ENCODE peak calls at places on chromosome 21, in ten cellular contexts. One of them, this sample, is unnamed.

GRCh38 chr21:39033878-39034589 is 149.2 kb downstream of the PSMG1 start:
- DNase-seq in GM20000: no peak
- DNase-seq in foreskin keratinocyte: no peak
- DNase-seq in GM12865: no peak
- DNase-seq in stomach: peak
- DNase-seq in astrocyte of the cerebellum: no peak
- DNase-seq in astrocyte: no peak
- DNase-seq in uterus: no peak
- DNase-seq in mucosa of descending colon: peak
- DNase-seq in prostate gland: peak
- DNase-seq in this sample: peak

GRCh38 chr21:14236180-14236579 is 20.2 kb downstream of the RBM11 start:
- DNase-seq in prostate gland: no peak
- DNase-seq in GM20000: no peak
- DNase-seq in foreskin keratinocyte: no peak
- DNase-seq in astrocyte of the cerebellum: no peak
- DNase-seq in uterus: no peak
- DNase-seq in GM12865: no peak
- DNase-seq in astrocyte: no peak
- DNase-seq in mucosa of descending colon: no peak
- DNase-seq in stomach: no peak
- DNase-seq in this sample: no peak

GRCh38 chr21:32256226-32256625 is 22.6 kb downstream of the MIS18A start:
- DNase-seq in foreskin keratinocyte: no peak
- DNase-seq in mucosa of descending colon: no peak
- DNase-seq in stomach: no peak
- DNase-seq in GM20000: no peak
- DNase-seq in prostate gland: no peak
- DNase-seq in uterus: no peak
- DNase-seq in astrocyte: no peak
- DNase-seq in GM12865: no peak
- DNase-seq in astrocyte of the cerebellum: no peak
- DNase-seq in this sample: no peak

GRCh38 chr21:39083377-39084008 is 99.8 kb downstream of the PSMG1 start:
- DNase-seq in uterus: peak
- DNase-seq in foreskin keratinocyte: peak
- DNase-seq in stomach: peak
- DNase-seq in GM12865: no peak
- DNase-seq in astrocyte of the cerebellum: no peak
- DNase-seq in mucosa of descending colon: peak
- DNase-seq in prostate gland: peak
- DNase-seq in astrocyte: no peak
- DNase-seq in GM20000: no peak
- DNase-seq in this sample: peak

GRCh38 chr21:23016617-23017016 is 2018.4 kb downstream of the NCAM2 start:
- DNase-seq in GM20000: no peak
- DNase-seq in astrocyte: no peak
- DNase-seq in mucosa of descending colon: no peak
- DNase-seq in GM12865: no peak
- DNase-seq in astrocyte of the cerebellum: no peak
- DNase-seq in prostate gland: no peak
- DNase-seq in stomach: no peak
- DNase-seq in uterus: no peak
- DNase-seq in foreskin keratinocyte: no peak
- DNase-seq in this sample: no peak

GRCh38 chr21:38669186-38669585 is 136.5 kb upstream of the ETS2 start:
- DNase-seq in GM12865: peak
- DNase-seq in astrocyte: peak
- DNase-seq in stomach: no peak
- DNase-seq in astrocyte of the cerebellum: peak
- DNase-seq in GM20000: peak
- DNase-seq in foreskin keratinocyte: no peak
- DNase-seq in uterus: no peak
- DNase-seq in prostate gland: no peak
- DNase-seq in mucosa of descending colon: no peak
- DNase-seq in this sample: peak

GRCh38 chr21:31425158-31425557 is 81.1 kb upstream of the TIAM1 start:
- DNase-seq in GM20000: no peak
- DNase-seq in stomach: no peak
- DNase-seq in uterus: no peak
- DNase-seq in prostate gland: no peak
- DNase-seq in mucosa of descending colon: no peak
- DNase-seq in GM12865: no peak
- DNase-seq in foreskin keratinocyte: no peak
- DNase-seq in astrocyte of the cerebellum: no peak
- DNase-seq in astrocyte: no peak
- DNase-seq in this sample: no peak

GRCh38 chr21:17527240-17527639 is 14.4 kb downstream of the CXADR start:
- DNase-seq in astrocyte: peak
- DNase-seq in stomach: no peak
- DNase-seq in uterus: no peak
- DNase-seq in astrocyte of the cerebellum: no peak
- DNase-seq in mucosa of descending colon: no peak
- DNase-seq in foreskin keratinocyte: no peak
- DNase-seq in GM12865: no peak
- DNase-seq in prostate gland: peak
- DNase-seq in GM20000: no peak
- DNase-seq in this sample: peak

DNA sequence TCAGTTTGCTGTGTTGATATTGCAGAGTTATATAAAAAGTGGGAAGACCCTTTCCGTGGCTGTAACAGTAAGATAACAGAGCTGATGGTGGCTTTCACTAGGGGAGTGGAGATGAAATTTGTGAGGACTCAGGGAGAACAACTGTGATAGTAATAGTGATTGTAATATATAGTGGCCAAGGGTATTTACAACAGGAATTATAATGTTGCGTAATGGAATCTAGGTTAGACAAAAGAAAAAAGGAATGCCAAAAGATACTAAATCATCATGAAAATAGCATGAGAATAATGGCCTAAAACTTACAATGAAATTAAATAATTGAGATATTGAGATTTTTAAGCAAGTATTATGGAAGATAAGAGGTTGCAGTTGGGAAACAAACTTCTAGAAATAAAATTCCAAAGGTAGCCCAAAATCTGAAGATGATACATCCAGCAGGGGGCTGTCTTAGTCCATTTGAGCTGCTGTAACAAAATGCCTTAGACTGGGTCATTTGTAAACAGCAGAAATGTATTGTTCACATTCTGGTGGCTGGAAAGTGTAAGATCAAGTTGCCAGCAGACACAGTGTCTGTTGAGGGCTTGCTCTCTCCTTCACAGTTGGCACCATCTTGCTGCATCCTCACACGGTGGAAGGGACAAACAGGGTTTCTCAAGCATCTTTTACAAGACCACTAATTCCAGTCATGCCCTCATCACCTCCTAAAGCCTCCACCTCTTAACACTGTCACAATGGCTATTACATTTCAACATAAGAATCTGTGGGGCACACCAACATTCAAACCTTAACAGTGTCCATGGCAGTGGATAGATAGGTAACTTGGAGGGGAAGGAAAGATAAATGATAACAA is 711.2 kb downstream of the MRPL39 start:
- DNase-seq in stomach: peak
- DNase-seq in mucosa of descending colon: no peak
- DNase-seq in astrocyte: peak
- DNase-seq in uterus: no peak
- DNase-seq in GM12865: peak
- DNase-seq in astrocyte of the cerebellum: peak
- DNase-seq in foreskin keratinocyte: no peak
- DNase-seq in prostate gland: peak
- DNase-seq in GM20000: no peak
- DNase-seq in this sample: no peak
- TF ChIP-seq CTCF in stomach: no peak
- TF ChIP-seq CTCF in mucosa of descending colon: no peak
- TF ChIP-seq CTCF in astrocyte: peak
- TF ChIP-seq CTCF in uterus: no peak
- TF ChIP-seq CTCF in GM12865: peak
- TF ChIP-seq CTCF in astrocyte of the cerebellum: peak
- TF ChIP-seq CTCF in foreskin keratinocyte: peak
- TF ChIP-seq CTCF in prostate gland: no peak
- TF ChIP-seq CTCF in GM20000: peak
- TF ChIP-seq CTCF in this sample: no peak

DNA sequence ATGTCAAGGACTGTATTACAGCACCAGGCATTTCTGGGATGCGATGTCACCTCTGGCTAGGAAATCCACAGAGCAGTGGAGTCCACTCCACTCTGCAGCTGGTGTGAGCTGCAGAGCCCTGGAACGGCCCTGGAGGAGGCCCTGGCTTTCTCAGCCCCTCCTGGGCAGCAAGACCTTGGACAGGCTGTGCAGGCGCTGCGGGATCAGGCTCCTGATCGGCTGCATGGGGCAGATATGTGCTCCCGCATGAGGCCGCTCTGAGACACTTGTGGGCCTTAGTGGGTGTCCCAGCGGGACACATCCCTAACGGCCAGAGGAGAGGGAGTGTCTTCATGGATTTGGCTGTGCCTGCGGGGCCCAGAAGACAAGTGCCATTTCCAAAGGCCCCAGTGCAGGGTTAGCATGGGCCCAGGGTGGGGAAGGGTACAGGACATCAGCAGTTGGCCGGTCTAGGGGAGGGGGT is 6.1 kb downstream of the DNMT3L start:
- DNase-seq in uterus: no peak
- DNase-seq in foreskin keratinocyte: no peak
- DNase-seq in mucosa of descending colon: no peak
- DNase-seq in astrocyte: peak
- DNase-seq in stomach: no peak
- DNase-seq in GM12865: no peak
- DNase-seq in prostate gland: no peak
- DNase-seq in astrocyte of the cerebellum: no peak
- DNase-seq in GM20000: no peak
- DNase-seq in this sample: no peak
- TF ChIP-seq CTCF in uterus: no peak
- TF ChIP-seq CTCF in foreskin keratinocyte: no peak
- TF ChIP-seq CTCF in mucosa of descending colon: no peak
- TF ChIP-seq CTCF in astrocyte: no peak
- TF ChIP-seq CTCF in stomach: no peak
- TF ChIP-seq CTCF in GM12865: no peak
- TF ChIP-seq CTCF in prostate gland: no peak
- TF ChIP-seq CTCF in astrocyte of the cerebellum: no peak
- TF ChIP-seq CTCF in GM20000: no peak
- TF ChIP-seq CTCF in this sample: no peak

GRCh38 chr21:44857127-44857892 is 16.2 kb downstream of the PTTG1IP start:
- DNase-seq in GM12865: no peak
- DNase-seq in stomach: no peak
- DNase-seq in prostate gland: no peak
- DNase-seq in astrocyte: no peak
- DNase-seq in uterus: no peak
- DNase-seq in foreskin keratinocyte: no peak
- DNase-seq in GM20000: no peak
- DNase-seq in astrocyte of the cerebellum: no peak
- DNase-seq in mucosa of descending colon: no peak
- DNase-seq in this sample: no peak
- TF ChIP-seq CTCF in GM12865: no peak
- TF ChIP-seq CTCF in stomach: no peak
- TF ChIP-seq CTCF in prostate gland: no peak
- TF ChIP-seq CTCF in astrocyte: no peak
- TF ChIP-seq CTCF in uterus: no peak
- TF ChIP-seq CTCF in foreskin keratinocyte: no peak
- TF ChIP-seq CTCF in GM20000: no peak
- TF ChIP-seq CTCF in astrocyte of the cerebellum: no peak
- TF ChIP-seq CTCF in mucosa of descending colon: no peak
- TF ChIP-seq CTCF in this sample: no peak

GRCh38 chr21:41752231-41752681 is 14.6 kb downstream of the RIPK4 start:
- DNase-seq in astrocyte of the cerebellum: no peak
- DNase-seq in prostate gland: no peak
- DNase-seq in mucosa of descending colon: no peak
- DNase-seq in astrocyte: peak
- DNase-seq in foreskin keratinocyte: peak
- DNase-seq in GM12865: no peak
- DNase-seq in GM20000: no peak
- DNase-seq in uterus: no peak
- DNase-seq in stomach: no peak
- DNase-seq in this sample: peak

GRCh38 chr21:41753001-41753725 is 13.7 kb downstream of the RIPK4 start:
- DNase-seq in astrocyte of the cerebellum: no peak
- DNase-seq in prostate gland: no peak
- DNase-seq in stomach: no peak
- DNase-seq in GM12865: no peak
- DNase-seq in astrocyte: no peak
- DNase-seq in uterus: no peak
- DNase-seq in foreskin keratinocyte: no peak
- DNase-seq in mucosa of descending colon: no peak
- DNase-seq in GM20000: no peak
- DNase-seq in this sample: no peak

GRCh38 chr21:41755258-41755933 is 11.5 kb downstream of the RIPK4 start:
- DNase-seq in GM20000: no peak
- DNase-seq in uterus: no peak
- DNase-seq in stomach: no peak
- DNase-seq in foreskin keratinocyte: no peak
- DNase-seq in GM12865: no peak
- DNase-seq in mucosa of descending colon: no peak
- DNase-seq in astrocyte: no peak
- DNase-seq in astrocyte of the cerebellum: no peak
- DNase-seq in prostate gland: no peak
- DNase-seq in this sample: no peak

GRCh38 chr21:41755934-41756773 is 10.7 kb downstream of the RIPK4 start:
- DNase-seq in foreskin keratinocyte: no peak
- DNase-seq in astrocyte of the cerebellum: no peak
- DNase-seq in prostate gland: no peak
- DNase-seq in uterus: no peak
- DNase-seq in stomach: no peak
- DNase-seq in GM12865: no peak
- DNase-seq in GM20000: no peak
- DNase-seq in astrocyte: no peak
- DNase-seq in mucosa of descending colon: no peak
- DNase-seq in this sample: no peak

GRCh38 chr21:41754481-41754891 is 12.4 kb downstream of the RIPK4 start:
- DNase-seq in GM20000: no peak
- DNase-seq in stomach: no peak
- DNase-seq in foreskin keratinocyte: no peak
- DNase-seq in uterus: no peak
- DNase-seq in GM12865: no peak
- DNase-seq in prostate gland: no peak
- DNase-seq in mucosa of descending colon: no peak
- DNase-seq in astrocyte of the cerebellum: no peak
- DNase-seq in astrocyte: no peak
- DNase-seq in this sample: no peak
- TF ChIP-seq CTCF in GM20000: no peak
- TF ChIP-seq CTCF in stomach: no peak
- TF ChIP-seq CTCF in foreskin keratinocyte: no peak
- TF ChIP-seq CTCF in uterus: no peak
- TF ChIP-seq CTCF in GM12865: no peak
- TF ChIP-seq CTCF in prostate gland: no peak
- TF ChIP-seq CTCF in mucosa of descending colon: no peak
- TF ChIP-seq CTCF in astrocyte of the cerebellum: no peak
- TF ChIP-seq CTCF in astrocyte: no peak
- TF ChIP-seq CTCF in this sample: no peak

GRCh38 chr21:24844672-24845071 is 762.6 kb downstream of the MRPL39 start:
- DNase-seq in uterus: no peak
- DNase-seq in GM12865: no peak
- DNase-seq in foreskin keratinocyte: no peak
- DNase-seq in astrocyte of the cerebellum: no peak
- DNase-seq in GM20000: no peak
- DNase-seq in astrocyte: no peak
- DNase-seq in stomach: no peak
- DNase-seq in mucosa of descending colon: no peak
- DNase-seq in prostate gland: no peak
- DNase-seq in this sample: no peak

DNA sequence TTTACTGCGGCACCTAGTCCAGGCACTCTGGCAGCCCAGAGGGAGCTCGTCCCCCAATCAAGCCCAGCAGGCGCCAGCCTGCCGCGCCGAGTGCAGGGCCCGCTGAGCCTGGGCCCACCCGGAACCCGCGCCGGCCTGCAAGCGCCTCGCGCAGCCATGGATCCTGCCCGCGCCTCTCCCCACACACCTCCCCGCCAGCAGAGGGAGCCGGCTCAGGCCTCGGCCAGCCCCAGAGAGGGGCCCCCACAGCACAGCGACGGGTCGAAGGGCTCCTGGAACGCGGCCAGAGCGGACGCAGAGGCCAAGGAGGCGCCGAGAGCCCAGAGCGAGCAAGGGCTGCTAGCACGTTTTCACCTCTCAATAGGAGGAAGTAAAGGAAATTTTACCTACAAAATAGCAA is 767.0 kb downstream of the MRPL39 start:
- DNase-seq in GM20000: no peak
- DNase-seq in foreskin keratinocyte: no peak
- DNase-seq in prostate gland: no peak
- DNase-seq in mucosa of descending colon: peak
- DNase-seq in astrocyte: no peak
- DNase-seq in stomach: no peak
- DNase-seq in astrocyte of the cerebellum: no peak
- DNase-seq in GM12865: no peak
- DNase-seq in uterus: no peak
- DNase-seq in this sample: no peak
- TF ChIP-seq CTCF in GM20000: no peak
- TF ChIP-seq CTCF in foreskin keratinocyte: no peak
- TF ChIP-seq CTCF in prostate gland: no peak
- TF ChIP-seq CTCF in mucosa of descending colon: no peak
- TF ChIP-seq CTCF in astrocyte: no peak
- TF ChIP-seq CTCF in stomach: no peak
- TF ChIP-seq CTCF in astrocyte of the cerebellum: no peak
- TF ChIP-seq CTCF in GM12865: no peak
- TF ChIP-seq CTCF in uterus: no peak
- TF ChIP-seq CTCF in this sample: no peak

This sample was measured in bronchial epithelial cell.